ENCODE peak calls at places on chromosomes 6 and 20, in four cellular contexts. X is GM23248, Y is endodermal cell, N is H9. K is an unnamed sample. For H3K4me1, the result is how much of the 10 kb centered on the place peaks cover.

GRCh38 chr6:103587722-103588121 is 1272.0 kb downstream of the HACE1 start:
- DNase-seq in N (no peak), Y (no peak), X (no peak), K (no peak)

GRCh38 chr6:132675002-132675401 is 16.0 kb upstream of the TAAR1 start:
- DNase-seq in X (no peak), Y (peak), N (no peak), K (no peak)

GRCh38 chr6:137728386-137729349 is 138.4 kb upstream of the TNFAIP3 start:
- DNase-seq in X (peak), N (no peak), Y (no peak), K (peak)

GRCh38 chr20:62891111-62891510 is 29.5 kb upstream of the TCFL5 start:
- DNase-seq in X (peak), Y (no peak), N (no peak), K (no peak)

GRCh38 chr6:160330621-160331020 is 17.6 kb upstream of the SLC22A3 start:
- DNase-seq in Y (no peak), X (no peak), N (no peak), K (no peak)

GRCh38 chr20:44370639-44371218 is 15.2 kb downstream of the HNF4A start:
- DNase-seq in Y (peak), X (no peak), N (peak), K (no peak)

GRCh38 chr6:3786131-3786530 is 34.6 kb upstream of the PXDC1 start:
- DNase-seq in Y (no peak), N (no peak), X (peak), K (no peak)

GRCh38 chr6:126172151-126172550 is 167.8 kb upstream of the CENPW start:
- DNase-seq in N (no peak), Y (no peak), X (no peak), K (no peak)

GRCh38 chr6:50889492-50889891 is 70.8 kb downstream of the TFAP2B start:
- DNase-seq in Y (no peak), N (no peak), X (no peak), K (no peak)

GRCh38 chr20:25227317-25227831 is 20.5 kb upstream of the PYGB start:
- DNase-seq in Y (no peak), X (peak), N (no peak), K (no peak)

GRCh38 chr6:168618546-168619315 is 177.7 kb downstream of the SMOC2 start:
- DNase-seq in X (no peak), N (no peak), Y (no peak), K (no peak)

GRCh38 chr6:19156443-19156842 is 680.7 kb upstream of the ID4 start:
- DNase-seq in Y (no peak), N (no peak), X (no peak), K (no peak)

GRCh38 chr20:13298692-13299373 is 77.8 kb downstream of the ISM1 start:
- DNase-seq in N (no peak), X (no peak), Y (no peak), K (no peak)

GRCh38 chr6:13873288-13874190 is 51.2 kb upstream of the RNF182 start:
- DNase-seq in X (peak), N (peak), Y (peak), K (peak)

GRCh38 chr6:88823998-88824397 is 139.4 kb downstream of the RNGTT start:
- DNase-seq in X (peak), Y (no peak), N (no peak), K (no peak)

GRCh38 chr20:59055302-59055701 is 12.7 kb upstream of the PRELID3B start:
- DNase-seq in X (peak), N (no peak), Y (no peak), K (no peak)

GRCh38 chr20:37999526-38000263 is 33.6 kb downstream of the TTI1 start:
- DNase-seq in X (no peak), Y (no peak), N (no peak), K (no peak)

GRCh38 chr6:166342293-166343156 is at the start of gene SFT2D1:
- DNase-seq in X (peak), N (peak), Y (peak), K (peak)

GRCh38 chr6:31402324-31403282 is 792 bp upstream of the MICA start:
- DNase-seq in N (no peak), X (peak), Y (no peak), K (peak)

GRCh38 chr6:54892831-54893230 is 46.3 kb downstream of the FAM83B start:
- DNase-seq in Y (no peak), N (no peak), X (peak), K (no peak)

GRCh38 chr6:82248233-82248735 is 740 bp upstream of the IBTK start:
- DNase-seq in N (no peak), Y (no peak), X (peak), K (peak)

GRCh38 chr6:41939091-41939847 is 2.3 kb downstream of the CCND3 start:
- DNase-seq in X (peak), Y (peak), N (peak), K (no peak)
- H3K4me1 ChIP-seq in X (under half), Y (under half), N (under half), K (under half)

DNA sequence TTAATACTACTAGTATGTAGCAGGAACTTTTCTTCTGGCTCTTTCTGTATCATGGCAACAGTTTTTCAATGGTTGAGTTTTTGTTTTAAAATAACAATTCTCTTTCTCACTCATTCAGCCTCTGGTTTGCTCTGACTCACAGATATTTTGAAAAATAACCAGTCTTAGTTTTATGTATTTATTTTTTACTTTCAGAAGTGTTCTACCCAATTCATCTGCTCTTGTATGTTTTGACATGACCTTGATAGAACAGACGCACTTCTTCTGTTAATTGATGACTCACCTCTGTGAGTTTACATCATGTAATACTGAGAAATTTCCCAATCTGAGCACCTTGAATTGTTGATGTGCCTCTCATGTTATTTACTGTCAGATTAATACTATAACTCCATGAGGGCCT is 178.9 kb downstream of the SASH1 start:
- DNase-seq in X (peak), N (no peak), Y (no peak), K (no peak)
- H3K4me1 ChIP-seq in X (half or more), N (under half), Y (under half), K (under half)

GRCh38 chr20:32455901-32456701 is 98.0 kb downstream of the ASXL1 start:
- DNase-seq in X (no peak), Y (no peak), N (no peak), K (no peak)
- H3K4me1 ChIP-seq in X (under half), Y (under half), N (under half), K (under half)

DNA sequence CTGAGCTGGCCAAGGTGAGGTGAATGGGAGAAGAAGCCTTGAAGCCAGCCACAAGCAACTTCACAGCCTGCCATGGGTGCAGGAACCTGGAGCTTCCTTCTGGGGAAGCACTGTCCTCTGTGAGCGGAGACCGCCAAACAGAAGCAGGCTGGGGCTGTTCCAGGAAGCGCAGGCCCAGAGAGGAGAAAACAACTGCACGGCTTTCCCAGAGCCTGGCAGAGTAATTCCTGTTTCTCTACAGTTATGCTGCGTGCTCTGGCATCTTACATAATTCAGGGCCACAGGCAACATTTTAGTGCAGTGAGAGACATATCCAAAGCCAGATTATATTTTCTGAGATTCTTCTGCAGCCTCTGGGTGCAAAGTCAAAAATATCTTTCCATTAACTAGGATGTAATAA is 143.6 kb downstream of the F13A1 start:
- DNase-seq in X (no peak), N (no peak), Y (no peak), K (no peak)
- H3K4me1 ChIP-seq in X (under half), N (under half), Y (under half), K (under half)

GRCh38 chr6:16812993-16813392 is 51.7 kb upstream of the ATXN1 start:
- DNase-seq in Y (no peak), X (no peak), N (no peak), K (no peak)
- H3K4me1 ChIP-seq in Y (under half), X (under half), N (under half), K (under half)

GRCh38 chr6:6001443-6001842 is 5.3 kb downstream of the NRN1 start:
- DNase-seq in N (no peak), X (peak), Y (peak), K (no peak)

GRCh38 chr6:6002809-6003333 is 3.9 kb downstream of the NRN1 start:
- DNase-seq in X (no peak), Y (no peak), N (no peak), K (no peak)

GRCh38 chr6:6002005-6002808 is 4.5 kb downstream of the NRN1 start:
- DNase-seq in N (peak), Y (peak), X (peak), K (no peak)

GRCh38 chr6:6004147-6004995 is 2.4 kb downstream of the NRN1 start:
- DNase-seq in X (peak), Y (peak), N (peak), K (no peak)

DNA sequence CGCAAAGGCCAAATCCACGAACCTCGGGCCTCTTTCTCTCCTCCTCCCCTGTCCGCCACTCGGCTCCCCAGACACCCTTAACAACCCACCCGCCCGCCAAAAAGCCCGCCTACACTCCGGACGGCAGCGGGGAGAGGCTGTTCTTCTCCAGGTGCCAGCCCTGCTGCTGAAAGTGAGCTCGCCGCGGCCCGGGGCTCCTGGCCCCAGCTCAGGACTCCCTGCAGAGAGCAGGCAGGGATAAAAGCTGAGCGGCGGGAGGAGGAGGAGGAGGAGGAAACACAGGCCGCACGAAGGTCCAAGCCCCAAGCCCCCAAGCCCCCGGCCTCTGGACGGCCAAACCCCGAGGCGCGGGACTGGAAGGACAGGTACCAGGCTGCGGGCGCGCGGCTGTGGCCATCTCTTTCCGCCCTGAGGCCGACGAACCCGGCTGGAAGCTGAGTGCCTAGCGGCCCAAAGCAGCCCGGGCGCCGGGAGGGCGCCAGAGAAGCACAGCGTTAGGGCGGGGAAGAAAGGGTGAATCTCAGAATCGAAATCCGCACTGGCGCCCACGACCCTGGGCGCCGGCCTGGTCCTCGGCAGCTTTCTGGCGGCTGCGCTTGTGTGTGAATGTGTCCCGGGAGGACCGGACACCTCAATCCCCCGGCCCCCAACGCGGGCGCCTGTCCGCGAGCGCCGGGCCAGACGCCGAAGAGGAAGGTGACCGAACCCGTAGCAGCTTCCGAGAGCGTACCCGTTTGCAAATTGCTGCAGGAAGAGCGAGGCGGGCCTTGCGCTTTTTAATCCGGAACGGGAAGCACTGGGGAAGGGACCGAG is 3.2 kb downstream of the NRN1 start:
- DNase-seq in X (peak), N (peak), Y (peak), K (no peak)
- H3K4me1 ChIP-seq in X (under half), N (under half), Y (under half), K (under half)

GRCh38 chr6:158006821-158007570 is 25.3 kb downstream of the SYNJ2 start:
- DNase-seq in Y (no peak), X (no peak), N (no peak), K (no peak)
- H3K4me1 ChIP-seq in Y (under half), X (under half), N (under half), K (under half)

DNA sequence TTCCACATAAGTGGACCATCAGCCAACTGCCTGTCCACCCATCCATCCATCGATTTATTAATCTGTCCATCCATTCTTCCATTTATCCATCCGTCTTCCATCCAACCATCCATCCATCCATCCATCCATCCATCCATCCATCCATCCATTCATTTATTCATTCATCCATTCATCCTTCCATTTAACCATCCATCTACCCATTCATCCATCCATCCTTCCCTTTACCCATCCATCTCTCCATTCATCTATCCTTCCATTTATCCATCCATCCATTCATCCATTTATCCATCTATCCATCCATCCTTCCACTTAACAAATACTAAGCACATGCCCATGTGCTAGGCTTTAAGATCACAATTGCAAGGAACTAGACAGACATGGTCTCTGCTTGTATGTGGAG is 6.8 kb downstream of the SAMD5 start:
- DNase-seq in X (no peak), Y (no peak), N (no peak), K (no peak)
- H3K4me1 ChIP-seq in X (under half), Y (under half), N (under half), K (under half)